ENCODE peak calls at places on chromosomes 6 and 20, in ten cellular contexts. One of them, this sample, is unnamed.

GRCh38 chr20:52035977-52036376 is 155.6 kb downstream of the ZFP64 start:
- DNase-seq in Kasumi-1: no peak
- DNase-seq in adrenal gland: no peak
- DNase-seq in choroid plexus epithelial cell: no peak
- DNase-seq in GM19239: no peak
- DNase-seq in AG04450: no peak
- DNase-seq in RWPE1: no peak
- DNase-seq in aorta: no peak
- DNase-seq in sigmoid colon: no peak
- DNase-seq in NCI-H446: no peak
- DNase-seq in this sample: no peak

GRCh38 chr6:9842004-9842720 is 572.7 kb downstream of the TFAP2A start:
- DNase-seq in Kasumi-1: no peak
- DNase-seq in adrenal gland: no peak
- DNase-seq in choroid plexus epithelial cell: no peak
- DNase-seq in GM19239: no peak
- DNase-seq in AG04450: no peak
- DNase-seq in RWPE1: no peak
- DNase-seq in aorta: no peak
- DNase-seq in sigmoid colon: no peak
- DNase-seq in NCI-H446: no peak
- DNase-seq in this sample: no peak

GRCh38 chr20:37314099-37314498 is 24.6 kb downstream of the MANBAL start:
- DNase-seq in Kasumi-1: no peak
- DNase-seq in adrenal gland: no peak
- DNase-seq in choroid plexus epithelial cell: no peak
- DNase-seq in GM19239: no peak
- DNase-seq in AG04450: no peak
- DNase-seq in RWPE1: no peak
- DNase-seq in aorta: no peak
- DNase-seq in sigmoid colon: peak
- DNase-seq in NCI-H446: no peak
- DNase-seq in this sample: no peak

GRCh38 chr6:1872649-1873131 is 263.0 kb downstream of the FOXC1 start:
- DNase-seq in Kasumi-1: no peak
- DNase-seq in adrenal gland: no peak
- DNase-seq in choroid plexus epithelial cell: peak
- DNase-seq in GM19239: no peak
- DNase-seq in AG04450: peak
- DNase-seq in RWPE1: no peak
- DNase-seq in aorta: no peak
- DNase-seq in sigmoid colon: no peak
- DNase-seq in NCI-H446: peak
- DNase-seq in this sample: peak

GRCh38 chr20:9977629-9978028 is 57.2 kb upstream of the ANKEF1 start:
- DNase-seq in Kasumi-1: no peak
- DNase-seq in adrenal gland: no peak
- DNase-seq in choroid plexus epithelial cell: no peak
- DNase-seq in GM19239: no peak
- DNase-seq in AG04450: no peak
- DNase-seq in RWPE1: no peak
- DNase-seq in aorta: no peak
- DNase-seq in sigmoid colon: no peak
- DNase-seq in NCI-H446: no peak
- DNase-seq in this sample: no peak

GRCh38 chr6:29376003-29376402 is 912 bp upstream of the OR12D3 start:
- DNase-seq in Kasumi-1: peak
- DNase-seq in adrenal gland: no peak
- DNase-seq in choroid plexus epithelial cell: peak
- DNase-seq in GM19239: no peak
- DNase-seq in AG04450: no peak
- DNase-seq in RWPE1: peak
- DNase-seq in aorta: no peak
- DNase-seq in sigmoid colon: no peak
- DNase-seq in NCI-H446: no peak
- DNase-seq in this sample: no peak

GRCh38 chr20:57272883-57273282 is 6.4 kb upstream of the BMP7 start:
- DNase-seq in Kasumi-1: no peak
- DNase-seq in adrenal gland: no peak
- DNase-seq in choroid plexus epithelial cell: no peak
- DNase-seq in GM19239: no peak
- DNase-seq in AG04450: no peak
- DNase-seq in RWPE1: no peak
- DNase-seq in aorta: no peak
- DNase-seq in sigmoid colon: no peak
- DNase-seq in NCI-H446: no peak
- DNase-seq in this sample: no peak

GRCh38 chr6:106799008-106799952 is 169.9 kb downstream of the QRSL1 start:
- DNase-seq in Kasumi-1: no peak
- DNase-seq in adrenal gland: no peak
- DNase-seq in choroid plexus epithelial cell: peak
- DNase-seq in GM19239: peak
- DNase-seq in AG04450: peak
- DNase-seq in RWPE1: peak
- DNase-seq in aorta: no peak
- DNase-seq in sigmoid colon: no peak
- DNase-seq in NCI-H446: no peak
- DNase-seq in this sample: peak

GRCh38 chr6:139402935-139403386 is 28.5 kb upstream of the CITED2 start:
- DNase-seq in Kasumi-1: no peak
- DNase-seq in adrenal gland: no peak
- DNase-seq in choroid plexus epithelial cell: peak
- DNase-seq in GM19239: no peak
- DNase-seq in AG04450: no peak
- DNase-seq in RWPE1: no peak
- DNase-seq in aorta: no peak
- DNase-seq in sigmoid colon: peak
- DNase-seq in NCI-H446: no peak
- DNase-seq in this sample: peak

GRCh38 chr6:46331461-46331860 is 159.8 kb downstream of the RCAN2 start:
- DNase-seq in Kasumi-1: no peak
- DNase-seq in adrenal gland: no peak
- DNase-seq in choroid plexus epithelial cell: peak
- DNase-seq in GM19239: no peak
- DNase-seq in AG04450: no peak
- DNase-seq in RWPE1: no peak
- DNase-seq in aorta: no peak
- DNase-seq in sigmoid colon: no peak
- DNase-seq in NCI-H446: no peak
- DNase-seq in this sample: no peak

GRCh38 chr20:37567671-37568588 is 40.3 kb upstream of the BLCAP start:
- DNase-seq in Kasumi-1: peak
- DNase-seq in adrenal gland: no peak
- DNase-seq in choroid plexus epithelial cell: peak
- DNase-seq in GM19239: no peak
- DNase-seq in AG04450: no peak
- DNase-seq in RWPE1: peak
- DNase-seq in aorta: no peak
- DNase-seq in sigmoid colon: no peak
- DNase-seq in NCI-H446: peak
- DNase-seq in this sample: peak

GRCh38 chr20:17523326-17523725 is 7.9 kb downstream of the BFSP1 start:
- DNase-seq in Kasumi-1: no peak
- DNase-seq in adrenal gland: no peak
- DNase-seq in choroid plexus epithelial cell: no peak
- DNase-seq in GM19239: no peak
- DNase-seq in AG04450: no peak
- DNase-seq in RWPE1: no peak
- DNase-seq in aorta: no peak
- DNase-seq in sigmoid colon: peak
- DNase-seq in NCI-H446: no peak
- DNase-seq in this sample: no peak

GRCh38 chr6:124795879-124796838 is 166.1 kb upstream of the RNF217 start:
- DNase-seq in Kasumi-1: peak
- DNase-seq in adrenal gland: no peak
- DNase-seq in choroid plexus epithelial cell: peak
- DNase-seq in GM19239: no peak
- DNase-seq in AG04450: no peak
- DNase-seq in RWPE1: peak
- DNase-seq in aorta: no peak
- DNase-seq in sigmoid colon: no peak
- DNase-seq in NCI-H446: no peak
- DNase-seq in this sample: peak

GRCh38 chr6:3355358-3356055 is 96.8 kb downstream of the PSMG4 start:
- DNase-seq in Kasumi-1: no peak
- DNase-seq in adrenal gland: peak
- DNase-seq in choroid plexus epithelial cell: peak
- DNase-seq in GM19239: no peak
- DNase-seq in AG04450: no peak
- DNase-seq in RWPE1: no peak
- DNase-seq in aorta: no peak
- DNase-seq in sigmoid colon: peak
- DNase-seq in NCI-H446: no peak
- DNase-seq in this sample: peak

GRCh38 chr20:62326559-62326958 is 23.8 kb downstream of the ADRM1 start:
- DNase-seq in Kasumi-1: no peak
- DNase-seq in adrenal gland: no peak
- DNase-seq in choroid plexus epithelial cell: no peak
- DNase-seq in GM19239: no peak
- DNase-seq in AG04450: no peak
- DNase-seq in RWPE1: no peak
- DNase-seq in aorta: no peak
- DNase-seq in sigmoid colon: no peak
- DNase-seq in NCI-H446: no peak
- DNase-seq in this sample: no peak

GRCh38 chr6:141309295-141309694 is 823.4 kb upstream of the GJE1 start:
- DNase-seq in Kasumi-1: peak
- DNase-seq in adrenal gland: no peak
- DNase-seq in choroid plexus epithelial cell: peak
- DNase-seq in GM19239: no peak
- DNase-seq in AG04450: no peak
- DNase-seq in RWPE1: no peak
- DNase-seq in aorta: no peak
- DNase-seq in sigmoid colon: no peak
- DNase-seq in NCI-H446: no peak
- DNase-seq in this sample: no peak

GRCh38 chr6:163608060-163608752 is 193.7 kb downstream of the QKI start:
- DNase-seq in Kasumi-1: no peak
- DNase-seq in adrenal gland: no peak
- DNase-seq in choroid plexus epithelial cell: no peak
- DNase-seq in GM19239: no peak
- DNase-seq in AG04450: no peak
- DNase-seq in RWPE1: no peak
- DNase-seq in aorta: no peak
- DNase-seq in sigmoid colon: no peak
- DNase-seq in NCI-H446: no peak
- DNase-seq in this sample: no peak

GRCh38 chr20:42844751-42845150 is 345.0 kb downstream of the PTPRT start:
- DNase-seq in Kasumi-1: no peak
- DNase-seq in adrenal gland: no peak
- DNase-seq in choroid plexus epithelial cell: no peak
- DNase-seq in GM19239: no peak
- DNase-seq in AG04450: no peak
- DNase-seq in RWPE1: no peak
- DNase-seq in aorta: no peak
- DNase-seq in sigmoid colon: no peak
- DNase-seq in NCI-H446: no peak
- DNase-seq in this sample: no peak

GRCh38 chr6:47452899-47453298 is 24.7 kb upstream of the CD2AP start:
- DNase-seq in Kasumi-1: no peak
- DNase-seq in adrenal gland: no peak
- DNase-seq in choroid plexus epithelial cell: no peak
- DNase-seq in GM19239: no peak
- DNase-seq in AG04450: no peak
- DNase-seq in RWPE1: no peak
- DNase-seq in aorta: no peak
- DNase-seq in sigmoid colon: no peak
- DNase-seq in NCI-H446: no peak
- DNase-seq in this sample: no peak

GRCh38 chr6:17149581-17149980 is 47.7 kb downstream of the STMND1 start:
- DNase-seq in Kasumi-1: no peak
- DNase-seq in adrenal gland: no peak
- DNase-seq in choroid plexus epithelial cell: no peak
- DNase-seq in GM19239: no peak
- DNase-seq in AG04450: no peak
- DNase-seq in RWPE1: no peak
- DNase-seq in aorta: no peak
- DNase-seq in sigmoid colon: no peak
- DNase-seq in NCI-H446: no peak
- DNase-seq in this sample: no peak

GRCh38 chr6:14986370-14986769 is 259.5 kb upstream of the JARID2 start:
- DNase-seq in Kasumi-1: no peak
- DNase-seq in adrenal gland: no peak
- DNase-seq in choroid plexus epithelial cell: no peak
- DNase-seq in GM19239: no peak
- DNase-seq in AG04450: no peak
- DNase-seq in RWPE1: no peak
- DNase-seq in aorta: no peak
- DNase-seq in sigmoid colon: no peak
- DNase-seq in NCI-H446: no peak
- DNase-seq in this sample: no peak

GRCh38 chr20:36335187-36335870 is 29.2 kb downstream of the DLGAP4 start:
- DNase-seq in Kasumi-1: no peak
- DNase-seq in adrenal gland: no peak
- DNase-seq in choroid plexus epithelial cell: no peak
- DNase-seq in GM19239: no peak
- DNase-seq in AG04450: no peak
- DNase-seq in RWPE1: no peak
- DNase-seq in aorta: no peak
- DNase-seq in sigmoid colon: no peak
- DNase-seq in NCI-H446: no peak
- DNase-seq in this sample: no peak

GRCh38 chr6:69338431-69339162 is 458.2 kb downstream of the LMBRD1 start:
- DNase-seq in Kasumi-1: no peak
- DNase-seq in adrenal gland: no peak
- DNase-seq in choroid plexus epithelial cell: no peak
- DNase-seq in GM19239: no peak
- DNase-seq in AG04450: no peak
- DNase-seq in RWPE1: no peak
- DNase-seq in aorta: no peak
- DNase-seq in sigmoid colon: no peak
- DNase-seq in NCI-H446: no peak
- DNase-seq in this sample: no peak

GRCh38 chr20:10558635-10559187 is 115.1 kb downstream of the JAG1 start:
- DNase-seq in Kasumi-1: no peak
- DNase-seq in adrenal gland: no peak
- DNase-seq in choroid plexus epithelial cell: peak
- DNase-seq in GM19239: no peak
- DNase-seq in AG04450: peak
- DNase-seq in RWPE1: peak
- DNase-seq in aorta: no peak
- DNase-seq in sigmoid colon: no peak
- DNase-seq in NCI-H446: no peak
- DNase-seq in this sample: peak